ENCODE peak calls at places on chromosomes 6 and 20, in four cellular contexts. R is HepG2, H is GM12878, D is SK-N-SH. N is an unnamed sample.

GRCh38 chr6:70103798-70104197 is 199.1 kb downstream of the COL9A1 start:
- DNase-seq in R (no peak), H (no peak), D (no peak), N (no peak)

GRCh38 chr6:134911532-134911931 is 38.4 kb downstream of the ALDH8A1 start:
- DNase-seq in R (no peak), H (no peak), D (no peak), N (no peak)

GRCh38 chr6:1390071-1390804 is 862 bp downstream of the FOXF2 start:
- DNase-seq in R (no peak), H (no peak), D (no peak), N (peak)

GRCh38 chr6:112579601-112580000 is 232.5 kb downstream of the RFPL4B start:
- DNase-seq in R (no peak), H (no peak), D (no peak), N (no peak)

GRCh38 chr20:33866398-33867079 is 55.4 kb downstream of the CHMP4B start:
- DNase-seq in R (no peak), H (no peak), D (peak), N (no peak)

GRCh38 chr6:26254666-26255176 is 110.3 kb upstream of the BTN3A2 start:
- DNase-seq in R (no peak), H (no peak), D (no peak), N (no peak)

GRCh38 chr6:75419408-75419807 is 74.2 kb downstream of the FILIP1 start:
- DNase-seq in R (no peak), H (no peak), D (no peak), N (no peak)

GRCh38 chr6:78810698-78811097 is 56.7 kb upstream of the IRAK1BP1 start:
- DNase-seq in R (no peak), H (no peak), D (no peak), N (no peak)

DNA sequence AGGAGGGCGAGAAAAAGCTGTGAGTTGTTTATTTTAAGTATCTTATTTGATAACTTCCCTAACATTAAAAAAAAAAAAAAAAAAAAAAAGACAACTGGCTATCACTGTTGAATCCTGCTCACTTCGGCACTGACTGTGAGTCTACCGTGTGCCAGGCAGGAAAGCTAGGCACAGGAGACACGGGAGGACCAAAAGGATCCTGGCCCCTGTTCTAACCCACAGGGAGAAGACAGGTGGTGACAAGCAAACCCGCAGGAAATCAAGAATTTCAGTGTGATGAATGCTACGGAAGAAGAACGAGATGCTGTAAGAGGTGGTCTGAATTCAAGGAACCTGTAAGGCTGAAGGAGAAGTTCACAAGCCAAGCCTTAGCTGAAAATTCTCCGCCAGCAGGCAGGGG is 94.7 kb upstream of the NFATC2 start:
- DNase-seq in R (no peak), H (no peak), D (no peak), N (no peak)
- TF ChIP-seq PBX3 in R (no peak), H (no peak), D (no peak), N (no peak)

DNA sequence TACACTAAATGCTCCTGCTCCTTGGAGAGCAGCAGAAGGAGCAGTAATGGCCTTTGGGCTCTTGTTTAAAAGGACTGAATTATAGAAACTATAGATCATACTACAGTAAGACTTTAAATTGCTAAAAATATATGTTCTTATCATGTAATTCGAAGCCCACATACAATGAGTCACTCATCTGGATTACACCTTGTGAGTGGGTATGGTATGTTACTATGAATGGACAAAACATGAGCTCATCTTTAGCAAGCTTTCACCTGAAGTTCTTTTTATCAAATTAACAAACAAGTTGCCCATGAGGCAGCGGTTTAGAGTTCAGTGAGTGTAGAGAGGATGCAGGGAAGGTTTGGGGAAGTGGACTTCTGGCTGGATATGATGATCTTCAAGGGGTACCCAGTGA is 114.4 kb upstream of the CCN2 start:
- DNase-seq in R (no peak), H (no peak), D (no peak), N (no peak)
- TF ChIP-seq PBX3 in R (no peak), H (no peak), D (no peak), N (no peak)

DNA sequence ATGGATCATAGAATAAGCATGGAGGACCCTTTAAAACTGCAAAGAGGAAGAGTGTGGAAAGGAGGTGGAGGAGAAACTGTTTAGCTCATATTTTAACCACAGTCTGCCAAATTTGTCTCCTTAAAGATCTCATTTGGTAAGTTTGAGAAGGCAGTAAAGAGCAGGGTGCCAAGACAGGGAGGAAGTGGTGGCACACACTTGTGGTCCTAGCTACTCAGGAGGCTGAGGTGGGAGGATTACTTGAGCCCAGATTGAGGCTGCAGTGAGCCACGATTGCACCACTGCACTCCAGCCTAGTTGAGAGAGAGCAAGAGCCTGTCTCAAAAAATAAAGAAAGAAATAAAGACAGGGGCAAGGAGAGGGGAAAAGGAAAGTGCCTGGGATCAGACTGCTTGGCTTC is 16.8 kb upstream of the DCBLD1 start:
- DNase-seq in R (no peak), H (no peak), D (no peak), N (no peak)
- TF ChIP-seq PBX3 in R (no peak), H (no peak), D (no peak), N (no peak)

GRCh38 chr6:145802141-145802540 is 12.5 kb downstream of the FBXO30 start:
- DNase-seq in R (no peak), H (no peak), D (no peak), N (no peak)

GRCh38 chr6:145801021-145801420 is 13.6 kb downstream of the FBXO30 start:
- DNase-seq in R (no peak), H (no peak), D (no peak), N (no peak)

GRCh38 chr6:145798530-145798929 is 16.1 kb downstream of the FBXO30 start:
- DNase-seq in R (no peak), H (no peak), D (no peak), N (no peak)
- TF ChIP-seq PBX3 in R (no peak), H (no peak), D (no peak), N (no peak)

DNA sequence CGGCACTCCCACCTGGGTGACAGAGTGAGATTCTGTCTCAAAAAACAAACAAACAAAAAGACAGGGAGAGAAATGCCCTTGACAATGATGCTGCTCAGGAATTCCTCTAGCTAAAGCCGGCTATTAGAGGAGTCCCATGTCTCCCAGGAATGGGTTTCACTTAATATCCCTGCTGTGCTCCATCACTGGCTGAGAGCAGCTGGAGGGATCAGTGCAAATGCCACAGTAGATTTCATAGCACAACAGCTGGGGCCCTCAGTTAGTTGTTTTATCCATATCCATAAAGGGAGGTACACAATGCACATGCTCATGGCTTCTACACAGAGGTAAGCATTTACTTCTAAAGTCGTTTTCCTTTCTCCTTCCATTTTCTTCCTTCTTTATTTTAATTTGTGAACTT is 742.0 kb upstream of the POU3F2 start:
- DNase-seq in R (no peak), H (no peak), D (no peak), N (no peak)
- TF ChIP-seq PBX3 in R (no peak), H (no peak), D (no peak), N (no peak)

N was measured in A549.